ENCODE peak calls at places on chromosome 5, in six cellular contexts. N is Peyer's patch; X is adipocyte; V is CD8-positive, alpha-beta memory T cell; S is A549; R is endodermal cell. M is an unnamed sample.

GRCh38 chr5:144195443-144195842 is 24.8 kb downstream of the KCTD16 start:
- DNase-seq in X (peak; percentile 49), V (no peak), N (no peak), S (no peak), R (no peak), M (no peak)

GRCh38 chr5:35540002-35540401 is 77.7 kb upstream of the SPEF2 start:
- DNase-seq in N (no peak), X (no peak), V (no peak), S (no peak), R (no peak), M (no peak)

GRCh38 chr5:21919417-21920022 is 933.6 kb downstream of the CDH12 start:
- DNase-seq in S (peak; percentile 24), R (peak; percentile 64), X (peak; percentile 72), V (no peak), N (no peak), M (no peak)

GRCh38 chr5:35354751-35355150 is 124.5 kb upstream of the PRLR start:
- DNase-seq in V (no peak), N (no peak), R (no peak), X (no peak), S (no peak), M (no peak)

GRCh38 chr5:135443329-135443960 is 3.7 kb downstream of the DCANP1 start:
- DNase-seq in V (no peak), S (no peak), N (no peak), X (no peak), R (peak; percentile 75), M (no peak)

GRCh38 chr5:14534773-14535172 is 46.8 kb upstream of the OTULINL start:
- DNase-seq in N (no peak), R (no peak), S (no peak), V (no peak), X (no peak), M (peak; percentile 16)

GRCh38 chr5:177147239-177147638 is 13.7 kb downstream of the NSD1 start:
- DNase-seq in S (no peak), R (no peak), V (no peak), X (peak; percentile 53), N (peak; percentile 16), M (no peak)

GRCh38 chr5:75510417-75510835 is 1.0 kb downstream of the CERT1 start:
- DNase-seq in V (peak; percentile 1), X (peak; percentile 76), S (no peak), R (no peak), N (no peak), M (no peak)

GRCh38 chr5:43491325-43491724 is 7.7 kb upstream of the TMEM267 start:
- DNase-seq in X (no peak), N (no peak), R (no peak), S (no peak), V (no peak), M (no peak)

GRCh38 chr5:128775537-128775936 is 189.8 kb upstream of the SLC27A6 start:
- DNase-seq in R (no peak), X (no peak), V (no peak), N (no peak), S (no peak), M (no peak)

GRCh38 chr5:126599499-126599898 is 1.2 kb upstream of the PHAX start:
- DNase-seq in V (no peak), R (no peak), X (no peak), N (no peak), S (no peak), M (no peak)

GRCh38 chr5:115542651-115543364 is 1.8 kb downstream of the FEM1C start:
- DNase-seq in N (no peak), V (no peak), R (no peak), S (no peak), X (peak; percentile 19), M (no peak)

GRCh38 chr5:32805966-32806626 is 95.0 kb downstream of the NPR3 start:
- DNase-seq in X (peak; percentile 88), R (no peak), V (no peak), S (peak; percentile 51), N (no peak), M (no peak)

GRCh38 chr5:53027913-53028312 is 38.8 kb downstream of the ITGA2 start:
- DNase-seq in R (no peak), V (no peak), N (no peak), S (no peak), X (peak; percentile 68), M (no peak)

GRCh38 chr5:102668220-102668930 is 86.7 kb upstream of the PAM start:
- DNase-seq in R (no peak), S (no peak), V (no peak), N (no peak), X (no peak), M (no peak)

GRCh38 chr5:50593681-50594080 is 72.8 kb upstream of the PARP8 start:
- DNase-seq in N (no peak), S (no peak), R (no peak), V (peak; percentile 5), X (no peak), M (no peak)

GRCh38 chr5:148794729-148795590 is 31.5 kb upstream of the ADRB2 start:
- DNase-seq in R (no peak), X (no peak), N (no peak), S (no peak), V (no peak), M (no peak)

DNA sequence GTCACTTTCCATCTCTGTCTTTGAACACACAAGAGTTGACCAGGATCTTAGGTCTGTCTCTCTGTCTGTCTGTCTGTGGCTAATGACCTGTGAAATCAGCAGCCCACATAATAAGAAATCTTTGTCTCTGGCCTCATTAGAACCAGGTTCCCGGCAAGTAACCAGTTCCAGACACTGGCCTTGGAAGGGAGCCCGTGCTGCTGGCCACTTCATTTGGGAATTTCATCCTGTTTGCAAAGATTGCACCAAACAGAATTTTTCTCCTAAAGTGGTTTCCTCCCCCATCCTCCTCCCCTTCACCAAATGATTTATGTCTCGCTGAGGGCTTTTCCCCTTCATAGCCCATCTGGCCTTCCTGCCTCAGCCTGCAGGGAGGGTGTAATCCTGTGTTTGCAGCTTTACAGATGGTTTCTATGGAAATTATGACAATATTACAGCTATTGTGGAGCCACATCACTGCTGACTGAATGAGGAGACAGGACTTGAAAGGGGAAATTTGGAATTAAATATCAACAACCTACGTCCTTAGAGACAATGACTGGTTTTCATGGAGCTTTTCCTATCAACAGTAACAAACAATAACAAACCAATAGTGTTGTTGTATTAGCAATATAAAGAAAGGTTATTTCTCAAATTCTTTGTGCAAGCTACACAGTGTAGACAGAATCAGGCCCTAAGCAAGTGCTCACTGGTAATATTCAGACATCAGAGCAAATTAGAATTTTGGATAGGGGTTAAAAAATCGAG is 25.7 kb downstream of the DPYSL3 start:
- DNase-seq in V (no peak), S (no peak), X (peak; percentile 92), N (peak; percentile 57), R (no peak), M (peak; percentile 77)
- H3K4me1 ChIP-seq in V (no peaks in the 10 kb centered on the region), S (peaks cover 4% of the 10 kb centered on the region), X (peaks cover 37% of the 10 kb centered on the region), N (no peaks in the 10 kb centered on the region), R (peaks cover 3% of the 10 kb centered on the region), M (no peaks in the 10 kb centered on the region)

GRCh38 chr5:137144656-137145055 is 354.5 kb downstream of the SPOCK1 start:
- DNase-seq in X (no peak), V (no peak), R (no peak), S (no peak), N (no peak), M (no peak)

GRCh38 chr5:137142371-137143243 is 356.5 kb downstream of the SPOCK1 start:
- DNase-seq in R (no peak), X (peak; percentile 92), S (no peak), V (no peak), N (no peak), M (peak; percentile 31)

GRCh38 chr5:137141779-137142178 is 357.3 kb downstream of the SPOCK1 start:
- DNase-seq in X (peak; percentile 13), R (no peak), V (no peak), S (no peak), N (no peak), M (no peak)

GRCh38 chr5:137145726-137146125 is 353.4 kb downstream of the SPOCK1 start:
- DNase-seq in R (no peak), X (no peak), N (no peak), V (no peak), S (no peak), M (no peak)

GRCh38 chr5:137143244-137143605 is 355.9 kb downstream of the SPOCK1 start:
- DNase-seq in X (no peak), R (no peak), S (no peak), N (no peak), V (no peak), M (peak; percentile 34)
- H3K4me1 ChIP-seq in X (peaks cover 53% of the 10 kb centered on the region), R (peaks cover 9% of the 10 kb centered on the region), S (peaks cover 3% of the 10 kb centered on the region), N (no peaks in the 10 kb centered on the region), V (no peaks in the 10 kb centered on the region), M (peaks cover 44% of the 10 kb centered on the region)

GRCh38 chr5:142873831-142874230 is 103.7 kb downstream of the ARHGAP26 start:
- DNase-seq in V (no peak), R (no peak), S (no peak), N (no peak), X (peak; percentile 14), M (no peak)

GRCh38 chr5:142872795-142873194 is 102.6 kb downstream of the ARHGAP26 start:
- DNase-seq in N (peak; percentile 72), R (no peak), S (no peak), X (peak; percentile 17), V (no peak), M (no peak)

GRCh38 chr5:142871056-142871879 is 101.1 kb downstream of the ARHGAP26 start:
- DNase-seq in R (no peak), X (no peak), N (peak; percentile 82), S (no peak), V (no peak), M (no peak)

GRCh38 chr5:142871880-142872200 is 101.7 kb downstream of the ARHGAP26 start:
- DNase-seq in S (no peak), N (no peak), V (no peak), R (no peak), X (peak; percentile 55), M (no peak)

DNA sequence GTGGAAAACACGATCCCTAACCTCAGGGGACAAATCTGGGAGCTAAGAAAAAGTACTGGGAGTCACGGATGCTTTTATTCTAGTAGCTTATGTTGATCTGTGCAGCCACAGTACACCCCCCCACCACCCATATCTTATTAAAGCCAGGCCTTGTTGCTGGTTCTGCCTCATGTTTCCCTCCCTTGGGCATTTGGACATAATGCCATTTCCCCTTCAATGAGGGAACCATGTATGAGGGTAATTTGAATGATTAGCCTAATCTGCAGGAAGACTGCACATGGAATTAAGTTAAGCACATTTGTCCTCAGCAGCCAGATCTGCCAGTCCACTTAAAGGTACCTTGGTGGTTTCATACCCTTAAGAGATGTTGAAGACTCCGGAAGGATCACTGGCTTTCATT is 102.0 kb downstream of the ARHGAP26 start:
- DNase-seq in S (no peak), X (no peak), N (no peak), V (no peak), R (no peak), M (no peak)
- H3K4me1 ChIP-seq in S (peaks cover 78% of the 10 kb centered on the region), X (peaks cover 9% of the 10 kb centered on the region), N (peaks cover 8% of the 10 kb centered on the region), V (no peaks in the 10 kb centered on the region), R (no peaks in the 10 kb centered on the region), M (no peaks in the 10 kb centered on the region)

GRCh38 chr5:170336065-170336464 is 38.5 kb upstream of the LCP2 start:
- DNase-seq in V (no peak), X (no peak), S (no peak), N (no peak), R (no peak), M (no peak)
- H3K4me1 ChIP-seq in V (peaks cover 77% of the 10 kb centered on the region), X (peaks cover 7% of the 10 kb centered on the region), S (peaks cover 4% of the 10 kb centered on the region), N (peaks cover 5% of the 10 kb centered on the region), R (peaks cover 14% of the 10 kb centered on the region), M (no peaks in the 10 kb centered on the region)

GRCh38 chr5:132498152-132498551 is 7.6 kb upstream of the IRF1 start:
- DNase-seq in N (peak; percentile 50), R (no peak), X (peak; percentile 74), V (no peak), S (peak; percentile 76), M (peak; percentile 5)
- H3K4me1 ChIP-seq in N (peaks cover 13% of the 10 kb centered on the region), R (no peaks in the 10 kb centered on the region), X (peaks cover 22% of the 10 kb centered on the region), V (peaks cover 60% of the 10 kb centered on the region), S (peaks cover 48% of the 10 kb centered on the region), M (no peaks in the 10 kb centered on the region)

GRCh38 chr5:138869038-138869437 is 6.1 kb downstream of the LRRTM2 start:
- DNase-seq in N (no peak), X (no peak), V (no peak), S (no peak), R (no peak), M (no peak)
- H3K4me1 ChIP-seq in N (no peaks in the 10 kb centered on the region), X (peaks cover 10% of the 10 kb centered on the region), V (no peaks in the 10 kb centered on the region), S (peaks cover 36% of the 10 kb centered on the region), R (peaks cover 15% of the 10 kb centered on the region), M (no peaks in the 10 kb centered on the region)